ENCODE peak calls at places on chromosome 14, in seven cellular contexts. L is astrocyte; V is AG04450; M is CD8-positive, alpha-beta T cell; D is Karpas-422; G is upper lobe of right lung; H is CD8-positive, alpha-beta memory T cell. K is an unnamed sample.

GRCh38 chr14:99573436-99574098 is 30.4 kb downstream of the CCDC85C start:
- DNase-seq in L (no peak), V (no peak), M (no peak), D (peak; percentile 77), G (no peak), H (no peak), K (no peak)

GRCh38 chr14:22656945-22657711 is 13.0 kb upstream of the OR6J1 start:
- DNase-seq in L (peak; percentile 56), V (no peak), M (no peak), D (peak; percentile 36), G (no peak), H (no peak), K (no peak)

GRCh38 chr14:56378046-56378445 is 201.6 kb upstream of the TMEM260 start:
- DNase-seq in L (no peak), V (no peak), M (no peak), D (no peak), G (no peak), H (no peak), K (no peak)

GRCh38 chr14:94611179-94611578 is 1.0 kb upstream of the SERPINA3 start:
- DNase-seq in L (no peak), V (no peak), M (no peak), D (no peak), G (no peak), H (no peak), K (no peak)

GRCh38 chr14:72555609-72556000 is 338.3 kb downstream of the DPF3 start:
- DNase-seq in L (no peak), V (no peak), M (no peak), D (no peak), G (no peak), H (no peak), K (no peak)

GRCh38 chr14:49033131-49033530 is 553.0 kb downstream of the RPS29 start:
- DNase-seq in L (no peak), V (no peak), M (no peak), D (no peak), G (no peak), H (no peak), K (no peak)

GRCh38 chr14:97916100-97916499 is 1118.9 kb downstream of the VRK1 start:
- DNase-seq in L (no peak), V (no peak), M (no peak), D (no peak), G (no peak), H (no peak), K (no peak)

GRCh38 chr14:57869530-57870088 is 3.7 kb upstream of the SLC35F4 start:
- DNase-seq in L (no peak), V (no peak), M (no peak), D (no peak), G (no peak), H (no peak), K (no peak)

GRCh38 chr14:92780444-92780843 is 13.7 kb upstream of the GOLGA5 start:
- DNase-seq in L (peak; percentile 69), V (no peak), M (no peak), D (no peak), G (no peak), H (no peak), K (no peak)

GRCh38 chr14:104423715-104424405 is 155.7 kb upstream of the C14orf180 start:
- DNase-seq in L (no peak), V (no peak), M (no peak), D (no peak), G (peak; percentile 57), H (no peak), K (no peak)
- H3K27me3 ChIP-seq in L (no peaks in the 10 kb centered on the region), V (no peaks in the 10 kb centered on the region), M (no peaks in the 10 kb centered on the region), D (peaks cover 2% of the 10 kb centered on the region), G (no peaks in the 10 kb centered on the region), H (no peaks in the 10 kb centered on the region), K (no peaks in the 10 kb centered on the region)

GRCh38 chr14:68666899-68667298 is 126.0 kb downstream of the ZFP36L1 start:
- DNase-seq in L (no peak), V (no peak), M (no peak), D (no peak), G (no peak), H (no peak), K (no peak)

GRCh38 chr14:68668028-68668427 is 124.8 kb downstream of the ZFP36L1 start:
- DNase-seq in L (no peak), V (no peak), M (no peak), D (no peak), G (no peak), H (no peak), K (no peak)

GRCh38 chr14:68666206-68666730 is 126.6 kb downstream of the ZFP36L1 start:
- DNase-seq in L (no peak), V (no peak), M (no peak), D (no peak), G (no peak), H (no peak), K (no peak)

GRCh38 chr14:68668531-68668930 is 124.3 kb downstream of the ZFP36L1 start:
- DNase-seq in L (no peak), V (no peak), M (no peak), D (no peak), G (peak; percentile 21), H (no peak), K (no peak)

GRCh38 chr14:68667313-68667791 is 125.5 kb downstream of the ZFP36L1 start:
- DNase-seq in L (peak; percentile 94), V (no peak), M (no peak), D (no peak), G (no peak), H (no peak), K (no peak)
- H3K27ac ChIP-seq in L (no peak overlapping the region), V (no peak overlapping the region), M (no peak overlapping the region), D (no peak overlapping the region), G (no peak overlapping the region), H (no peak overlapping the region), K (no peak overlapping the region)

GRCh38 chr14:36657409-36658090 is 4.1 kb upstream of the PAX9 start:
- DNase-seq in L (no peak), V (no peak), M (no peak), D (no peak), G (no peak), H (no peak), K (no peak)
- H3K27me3 ChIP-seq in L (peaks cover 98% of the 10 kb centered on the region), V (peaks cover 97% of the 10 kb centered on the region), M (peaks cover 44% of the 10 kb centered on the region), D (no peaks in the 10 kb centered on the region), G (peaks cover 100% of the 10 kb centered on the region), H (peaks cover 48% of the 10 kb centered on the region), K (peaks cover 100% of the 10 kb centered on the region)

GRCh38 chr14:24816011-24816928 is 182.3 kb upstream of the GZMB start:
- DNase-seq in L (peak; percentile 68), V (no peak), M (no peak), D (no peak), G (no peak), H (no peak), K (no peak)

GRCh38 chr14:24818054-24818822 is 184.2 kb upstream of the GZMB start:
- DNase-seq in L (peak; percentile 62), V (no peak), M (no peak), D (no peak), G (no peak), H (no peak), K (no peak)

GRCh38 chr14:24817638-24818053 is 183.7 kb upstream of the GZMB start:
- DNase-seq in L (no peak), V (no peak), M (no peak), D (no peak), G (no peak), H (no peak), K (no peak)

GRCh38 chr14:24816929-24817637 is 183.1 kb upstream of the GZMB start:
- DNase-seq in L (no peak), V (no peak), M (no peak), D (no peak), G (no peak), H (no peak), K (no peak)

GRCh38 chr14:24818823-24819341 is 184.9 kb upstream of the GZMB start:
- DNase-seq in L (no peak), V (no peak), M (no peak), D (no peak), G (no peak), H (no peak), K (no peak)
- H3K27ac ChIP-seq in L (no peak overlapping the region), V (no peak overlapping the region), M (no peak overlapping the region), D (no peak overlapping the region), G (no peak overlapping the region), H (no peak overlapping the region), K (no peak overlapping the region)